ENCODE peak calls at places on chromosome 18, in five cellular contexts. One of them, this sample, is unnamed.

GRCh38 chr18:23574611-23575308 is 11.5 kb downstream of the NPC1 start:
- DNase-seq in breast epithelium: no peak
- DNase-seq in stomach: no peak
- DNase-seq in A549: no peak
- DNase-seq in prostate gland: no peak
- DNase-seq in this sample: no peak

GRCh38 chr18:13386891-13387801 is 168.6 kb downstream of the LDLRAD4 start:
- DNase-seq in breast epithelium: peak
- DNase-seq in stomach: no peak
- DNase-seq in A549: no peak
- DNase-seq in prostate gland: no peak
- DNase-seq in this sample: no peak

GRCh38 chr18:62744076-62744705 is 28.9 kb downstream of the PHLPP1 start:
- DNase-seq in breast epithelium: no peak
- DNase-seq in stomach: no peak
- DNase-seq in A549: no peak
- DNase-seq in prostate gland: peak
- DNase-seq in this sample: no peak

GRCh38 chr18:65235966-65236634 is 514.7 kb upstream of the CDH7 start:
- DNase-seq in breast epithelium: no peak
- DNase-seq in stomach: no peak
- DNase-seq in A549: no peak
- DNase-seq in prostate gland: no peak
- DNase-seq in this sample: no peak

GRCh38 chr18:40413160-40413559 is 1541.9 kb upstream of the PIK3C3 start:
- DNase-seq in breast epithelium: no peak
- DNase-seq in stomach: no peak
- DNase-seq in A549: no peak
- DNase-seq in prostate gland: no peak
- DNase-seq in this sample: no peak

GRCh38 chr18:58303363-58303762 is 259.3 kb downstream of the NEDD4L start:
- DNase-seq in breast epithelium: no peak
- DNase-seq in stomach: no peak
- DNase-seq in A549: no peak
- DNase-seq in prostate gland: no peak
- DNase-seq in this sample: no peak

GRCh38 chr18:59249186-59249774 is 24.0 kb downstream of the RAX start:
- DNase-seq in breast epithelium: no peak
- DNase-seq in stomach: no peak
- DNase-seq in A549: peak
- DNase-seq in prostate gland: peak
- DNase-seq in this sample: peak

GRCh38 chr18:67266591-67267237 is 249.8 kb downstream of the DSEL start:
- DNase-seq in breast epithelium: no peak
- DNase-seq in stomach: no peak
- DNase-seq in A549: no peak
- DNase-seq in prostate gland: no peak
- DNase-seq in this sample: no peak

GRCh38 chr18:8813621-8814020 is 108.3 kb downstream of the MTCL1 start:
- DNase-seq in breast epithelium: no peak
- DNase-seq in stomach: no peak
- DNase-seq in A549: no peak
- DNase-seq in prostate gland: no peak
- DNase-seq in this sample: no peak

DNA sequence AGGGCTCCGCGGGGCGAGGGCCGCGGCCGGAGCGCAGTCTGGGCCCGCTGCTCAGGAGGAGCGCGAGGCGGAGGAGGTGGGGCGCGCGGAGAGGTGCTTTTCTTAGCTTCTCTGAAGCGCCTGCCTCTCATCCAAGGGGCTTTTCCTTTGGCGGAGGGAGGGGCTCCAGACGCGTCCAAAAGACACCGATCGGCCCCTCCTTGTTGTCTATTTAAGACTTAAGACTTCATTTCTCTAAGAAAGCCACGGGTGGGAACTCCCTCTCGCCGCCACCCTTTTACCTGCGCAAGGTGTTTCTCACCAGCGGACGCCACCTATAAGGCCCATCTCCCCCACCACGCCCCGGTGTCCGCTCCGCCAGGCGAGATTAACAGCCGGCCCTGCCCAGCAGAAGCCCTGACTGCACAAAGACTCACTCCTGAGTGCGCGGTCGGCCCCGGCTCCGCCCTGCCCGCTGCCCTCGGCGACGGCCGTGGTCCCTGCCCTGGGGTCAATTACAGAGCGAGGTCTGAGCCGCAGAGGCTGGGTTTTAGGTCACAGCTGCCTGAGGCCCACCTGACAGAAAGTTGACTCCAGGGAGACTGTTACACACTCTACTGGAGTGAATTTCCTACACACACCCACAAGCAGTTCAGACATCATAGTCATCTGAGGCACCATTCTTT is at the start of gene DSC2:
- DNase-seq in breast epithelium: peak
- DNase-seq in stomach: peak
- DNase-seq in A549: no peak
- DNase-seq in prostate gland: peak
- DNase-seq in this sample: no peak
- TF ChIP-seq POLR2A in breast epithelium: no peak
- TF ChIP-seq POLR2A in stomach: no peak
- TF ChIP-seq POLR2A in A549: no peak
- TF ChIP-seq POLR2A in prostate gland: no peak
- TF ChIP-seq POLR2A in this sample: no peak

DNA sequence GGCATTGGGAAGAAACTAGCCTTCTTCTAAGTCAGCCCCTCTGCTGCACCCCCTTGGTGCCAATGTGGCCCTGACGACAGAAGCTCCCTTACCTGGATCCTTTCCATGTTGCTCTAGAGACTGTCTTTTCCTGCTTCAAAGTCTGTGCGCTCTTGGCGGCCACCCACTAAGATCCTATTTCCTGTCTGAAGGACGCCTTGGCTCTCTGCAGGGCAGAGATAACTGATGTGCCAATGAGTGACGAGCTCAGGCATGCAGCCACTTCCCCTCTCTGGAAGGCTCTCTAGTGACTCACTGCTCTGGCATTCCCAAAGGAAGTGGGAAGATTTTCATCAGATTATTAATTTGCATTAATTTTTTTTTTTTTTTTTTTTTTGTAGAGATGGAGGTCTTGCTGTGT is 273.5 kb downstream of the CDH20 start:
- DNase-seq in breast epithelium: peak
- DNase-seq in stomach: peak
- DNase-seq in A549: peak
- DNase-seq in prostate gland: peak
- DNase-seq in this sample: no peak
- TF ChIP-seq POLR2A in breast epithelium: no peak
- TF ChIP-seq POLR2A in stomach: no peak
- TF ChIP-seq POLR2A in A549: no peak
- TF ChIP-seq POLR2A in prostate gland: no peak
- TF ChIP-seq POLR2A in this sample: no peak

GRCh38 chr18:12064086-12064763 is 29.4 kb upstream of the ANKRD62 start:
- DNase-seq in breast epithelium: no peak
- DNase-seq in stomach: no peak
- DNase-seq in A549: no peak
- DNase-seq in prostate gland: no peak
- DNase-seq in this sample: no peak
- TF ChIP-seq POLR2A in breast epithelium: no peak
- TF ChIP-seq POLR2A in stomach: no peak
- TF ChIP-seq POLR2A in A549: no peak
- TF ChIP-seq POLR2A in prostate gland: no peak
- TF ChIP-seq POLR2A in this sample: no peak

GRCh38 chr18:45967007-45967706 is at the start of gene EPG5:
- DNase-seq in breast epithelium: peak
- DNase-seq in stomach: peak
- DNase-seq in A549: peak
- DNase-seq in prostate gland: peak
- DNase-seq in this sample: peak
- TF ChIP-seq POLR2A in breast epithelium: peak
- TF ChIP-seq POLR2A in stomach: no peak
- TF ChIP-seq POLR2A in A549: peak
- TF ChIP-seq POLR2A in prostate gland: peak
- TF ChIP-seq POLR2A in this sample: peak

DNA sequence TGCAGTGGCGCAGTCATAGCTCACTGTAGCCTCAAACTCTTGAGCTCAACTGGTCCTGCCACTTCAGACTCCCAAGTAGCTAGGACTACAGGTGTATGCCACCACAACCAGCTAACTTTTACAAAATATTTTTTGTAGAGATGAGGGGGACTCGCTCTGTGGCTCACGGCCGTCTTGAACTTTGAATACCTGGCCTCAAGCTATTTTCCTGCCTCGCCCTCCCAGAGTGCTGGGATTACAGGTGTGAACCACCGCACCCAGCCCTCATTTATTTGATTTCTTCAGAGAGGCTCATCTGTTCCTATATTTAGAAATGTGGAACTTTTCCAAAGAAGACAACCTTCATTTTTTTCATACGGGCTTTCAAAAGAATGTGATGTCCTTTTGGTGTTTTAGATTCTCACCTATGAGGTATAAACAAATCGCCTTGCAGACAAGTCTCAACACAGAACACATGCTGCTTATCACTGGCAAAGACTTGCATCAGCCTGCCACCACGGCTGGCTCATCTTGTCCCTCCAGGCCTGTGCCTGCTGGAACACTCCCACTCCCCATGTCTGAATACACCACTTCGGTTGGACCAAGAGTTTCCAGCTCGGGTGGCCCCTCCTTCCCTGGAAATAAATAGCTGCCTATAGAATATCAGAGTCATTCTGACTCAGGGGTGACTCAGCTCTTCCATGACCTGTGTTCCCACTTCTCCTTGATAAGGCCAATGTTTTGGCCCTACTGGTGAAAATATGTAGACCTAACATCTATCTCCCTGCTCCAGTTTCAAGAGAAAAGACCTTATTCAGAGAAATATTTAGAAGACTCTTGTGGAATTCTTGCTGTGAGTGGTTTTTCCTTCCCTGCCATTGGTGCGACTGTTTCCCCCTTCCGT is 202.6 kb downstream of the TGIF1 start:
- DNase-seq in breast epithelium: no peak
- DNase-seq in stomach: peak
- DNase-seq in A549: peak
- DNase-seq in prostate gland: peak
- DNase-seq in this sample: peak
- TF ChIP-seq POLR2A in breast epithelium: no peak
- TF ChIP-seq POLR2A in stomach: no peak
- TF ChIP-seq POLR2A in A549: peak
- TF ChIP-seq POLR2A in prostate gland: no peak
- TF ChIP-seq POLR2A in this sample: peak

DNA sequence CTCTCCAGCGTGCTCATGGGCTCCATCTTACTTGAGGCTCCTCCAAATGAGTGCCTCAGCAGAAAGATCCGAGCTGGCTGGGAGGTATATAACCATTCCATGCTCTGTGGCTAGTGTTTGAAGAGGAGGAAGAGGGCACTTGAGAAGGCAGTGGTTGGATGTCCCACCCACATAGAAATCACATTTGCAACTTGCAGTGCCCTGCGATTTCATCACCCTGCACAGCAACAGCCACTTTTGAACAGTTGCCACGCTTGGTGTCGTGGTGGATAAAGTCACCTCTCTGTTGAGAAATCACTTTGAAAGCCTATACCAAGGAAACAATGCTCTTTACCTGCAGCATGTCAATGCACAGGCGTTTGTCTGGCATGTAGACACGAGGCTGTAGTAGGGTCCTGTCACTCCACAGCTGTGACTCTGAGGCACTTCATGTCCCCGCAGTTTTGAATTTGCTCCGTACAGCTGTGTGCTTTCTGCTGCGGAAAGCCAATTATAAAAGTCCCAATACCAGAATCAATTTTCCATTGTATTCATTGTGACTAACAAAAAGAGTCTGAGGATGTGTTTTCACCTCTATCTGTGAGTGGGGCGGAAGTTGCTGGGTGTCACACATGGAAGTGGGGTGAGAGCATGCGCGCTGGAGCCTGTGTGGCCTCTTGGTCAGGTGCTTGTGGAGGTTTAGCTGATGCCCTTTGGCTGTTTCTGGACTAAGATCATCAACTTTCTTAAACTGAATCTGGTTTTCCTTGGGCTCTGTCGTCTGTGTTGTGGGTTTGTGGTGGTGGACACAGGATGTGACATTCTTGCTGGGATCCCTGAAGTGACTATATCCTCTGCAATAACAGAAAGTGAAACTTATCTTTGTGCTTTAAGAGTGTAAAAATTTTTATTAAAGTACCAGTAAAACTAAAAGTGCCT is 2.8 kb downstream of the CNDP2 start:
- DNase-seq in breast epithelium: no peak
- DNase-seq in stomach: peak
- DNase-seq in A549: no peak
- DNase-seq in prostate gland: no peak
- DNase-seq in this sample: peak
- TF ChIP-seq POLR2A in breast epithelium: no peak
- TF ChIP-seq POLR2A in stomach: no peak
- TF ChIP-seq POLR2A in A549: no peak
- TF ChIP-seq POLR2A in prostate gland: no peak
- TF ChIP-seq POLR2A in this sample: no peak

DNA sequence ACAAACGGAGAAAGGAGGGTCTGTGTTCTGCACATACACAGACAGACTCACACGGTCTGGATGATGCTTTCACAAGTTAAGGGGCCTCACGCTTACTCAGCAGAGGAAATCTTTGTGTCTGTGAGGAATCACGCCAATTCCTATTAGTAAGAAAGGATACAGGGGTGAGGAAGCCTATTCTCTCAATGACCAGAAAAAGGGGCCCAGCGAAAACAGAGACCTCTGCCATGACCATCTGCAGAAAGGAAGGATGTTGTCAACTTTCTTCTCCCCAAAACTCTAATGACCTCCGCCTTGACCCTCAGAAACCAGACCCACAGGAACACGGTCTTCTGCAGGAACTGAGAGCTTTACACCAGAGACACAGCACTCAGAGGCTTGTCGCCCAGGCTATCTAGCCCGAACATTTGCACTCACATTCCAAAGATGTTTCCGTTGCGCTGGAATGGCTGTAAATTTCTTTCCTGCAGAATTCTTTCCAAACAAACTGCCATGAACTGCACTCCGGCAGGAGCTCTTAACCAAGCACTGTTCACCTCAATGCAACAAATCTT is 186.3 kb downstream of the TCF4 start:
- DNase-seq in breast epithelium: no peak
- DNase-seq in stomach: no peak
- DNase-seq in A549: no peak
- DNase-seq in prostate gland: no peak
- DNase-seq in this sample: no peak
- TF ChIP-seq POLR2A in breast epithelium: no peak
- TF ChIP-seq POLR2A in stomach: no peak
- TF ChIP-seq POLR2A in A549: no peak
- TF ChIP-seq POLR2A in prostate gland: no peak
- TF ChIP-seq POLR2A in this sample: no peak

GRCh38 chr18:79965119-79965902 is 868 bp downstream of the HSBP1L1 start:
- DNase-seq in breast epithelium: no peak
- DNase-seq in stomach: peak
- DNase-seq in A549: peak
- DNase-seq in prostate gland: no peak
- DNase-seq in this sample: peak
- TF ChIP-seq POLR2A in breast epithelium: no peak
- TF ChIP-seq POLR2A in stomach: no peak
- TF ChIP-seq POLR2A in A549: no peak
- TF ChIP-seq POLR2A in prostate gland: no peak
- TF ChIP-seq POLR2A in this sample: no peak

This sample was measured in erythroblast.